ENCODE peak calls at places on chromosomes 13 and 19, in nine cellular contexts. J is GM23248, R is neural progenitor cell, Q is HCT116, B is GM23338, C is PC-3, P is SK-N-SH, N is MM.1S, I is hepatocyte. A is an unnamed sample.

GRCh38 chr19:49862411-49863253 is 4.7 kb downstream of the PNKP start:
- DNase-seq in J (no peak), R (peak), Q (no peak), B (peak), C (no peak), P (peak), N (no peak), I (no peak), A (peak)

GRCh38 chr13:30730526-30730925 is 4.8 kb upstream of the ALOX5AP start:
- DNase-seq in J (no peak), R (peak), Q (no peak), B (peak), C (no peak), P (peak), N (no peak), I (peak), A (no peak)

GRCh38 chr13:44843403-44843802 is 145.9 kb downstream of the NUFIP1 start:
- DNase-seq in J (peak), R (no peak), Q (no peak), B (no peak), C (no peak), P (no peak), N (no peak), I (no peak), A (no peak)

GRCh38 chr13:109154146-109154545 is 524.7 kb downstream of the MYO16 start:
- DNase-seq in J (no peak), R (no peak), Q (no peak), B (no peak), C (peak), P (no peak), N (no peak), I (no peak), A (no peak)

GRCh38 chr19:29528350-29528945 is 2.7 kb downstream of the VSTM2B start:
- DNase-seq in J (peak), R (peak), Q (peak), B (peak), C (peak), P (peak), N (peak), I (peak), A (peak)

GRCh38 chr13:97967948-97968347 is 14.5 kb downstream of the IPO5 start:
- DNase-seq in J (no peak), R (no peak), Q (no peak), B (no peak), C (no peak), P (no peak), N (no peak), I (no peak), A (no peak)

GRCh38 chr13:95484052-95484451 is 68.5 kb upstream of the CLDN10 start:
- DNase-seq in J (no peak), R (no peak), Q (no peak), B (no peak), C (no peak), P (no peak), N (no peak), I (no peak), A (no peak)

GRCh38 chr13:27795718-27796019 is 3.4 kb downstream of the GSX1 start:
- DNase-seq in J (no peak), R (no peak), Q (no peak), B (no peak), C (no peak), P (no peak), N (no peak), I (no peak), A (no peak)

GRCh38 chr13:72463561-72463960 is 263.9 kb downstream of the MZT1 start:
- DNase-seq in J (no peak), R (no peak), Q (no peak), B (no peak), C (no peak), P (no peak), N (no peak), I (peak), A (no peak)

GRCh38 chr19:12841094-12841493 is 2.8 kb downstream of the MAST1 start:
- DNase-seq in J (peak), R (peak), Q (no peak), B (peak), C (no peak), P (peak), N (no peak), I (peak), A (no peak)

GRCh38 chr19:16074488-16075365 is 1.6 kb upstream of the TPM4 start:
- DNase-seq in J (no peak), R (no peak), Q (no peak), B (no peak), C (no peak), P (no peak), N (no peak), I (no peak), A (no peak)

GRCh38 chr19:35249146-35249847 is 495 bp downstream of the LSR start:
- DNase-seq in J (no peak), R (peak), Q (no peak), B (no peak), C (no peak), P (no peak), N (no peak), I (peak), A (peak)

GRCh38 chr13:25574437-25575426 is 203.0 kb downstream of the ATP8A2 start:
- DNase-seq in J (peak), R (peak), Q (peak), B (peak), C (peak), P (peak), N (peak), I (peak), A (peak)

GRCh38 chr19:46718934-46719551 is 2.1 kb upstream of the PRKD2 start:
- DNase-seq in J (no peak), R (no peak), Q (no peak), B (no peak), C (no peak), P (no peak), N (no peak), I (no peak), A (peak)

GRCh38 chr19:21908066-21908465 is 72.1 kb upstream of the ZNF43 start:
- DNase-seq in J (no peak), R (no peak), Q (no peak), B (no peak), C (no peak), P (no peak), N (no peak), I (no peak), A (no peak)

GRCh38 chr19:45103200-45103624 is 10.2 kb downstream of the PPP1R37 start:
- DNase-seq in J (no peak), R (no peak), Q (no peak), B (no peak), C (no peak), P (no peak), N (no peak), I (no peak), A (no peak)

GRCh38 chr19:42284641-42285341 is 15.7 kb downstream of the CIC start:
- DNase-seq in J (peak), R (peak), Q (no peak), B (peak), C (no peak), P (no peak), N (peak), I (peak), A (peak)

GRCh38 chr13:44302948-44303575 is 70.6 kb upstream of the SERP2 start:
- DNase-seq in J (no peak), R (no peak), Q (no peak), B (no peak), C (no peak), P (no peak), N (no peak), I (peak), A (no peak)

GRCh38 chr13:44280461-44280860 is 93.2 kb upstream of the SERP2 start:
- DNase-seq in J (peak), R (no peak), Q (no peak), B (no peak), C (peak), P (no peak), N (no peak), I (no peak), A (no peak)

GRCh38 chr19:2428027-2428690 is 773 bp upstream of the TIMM13 start:
- DNase-seq in J (peak), R (peak), Q (no peak), B (peak), C (no peak), P (peak), N (no peak), I (no peak), A (no peak)

GRCh38 chr13:94061316-94061715 is 418.2 kb downstream of the DCT start:
- DNase-seq in J (peak), R (no peak), Q (no peak), B (no peak), C (no peak), P (no peak), N (no peak), I (peak), A (no peak)

GRCh38 chr13:105333416-105333815 is 1202.0 kb downstream of the EFNB2 start:
- DNase-seq in J (peak), R (no peak), Q (no peak), B (no peak), C (no peak), P (no peak), N (no peak), I (no peak), A (no peak)

GRCh38 chr13:102580552-102581169 is 16.1 kb upstream of the TPP2 start:
- DNase-seq in J (peak), R (peak), Q (peak), B (peak), C (peak), P (peak), N (peak), I (peak), A (peak)

GRCh38 chr13:42363941-42364612 is 92.1 kb downstream of the AKAP11 start:
- DNase-seq in J (peak), R (no peak), Q (no peak), B (peak), C (peak), P (no peak), N (no peak), I (no peak), A (no peak)

GRCh38 chr19:11079999-11080398 is 9.3 kb upstream of the LDLR start:
- DNase-seq in J (no peak), R (no peak), Q (no peak), B (no peak), C (no peak), P (no peak), N (no peak), I (no peak), A (no peak)

GRCh38 chr19:3262362-3262761 is 37.9 kb downstream of the CELF5 start:
- DNase-seq in J (no peak), R (no peak), Q (no peak), B (no peak), C (no peak), P (no peak), N (no peak), I (no peak), A (no peak)

GRCh38 chr19:10517760-10518443 is 655 bp upstream of the S1PR5 start:
- DNase-seq in J (peak), R (peak), Q (no peak), B (peak), C (peak), P (peak), N (no peak), I (peak), A (no peak)

GRCh38 chr13:110716235-110716505 is 2.7 kb downstream of the ING1 start:
- DNase-seq in J (peak), R (peak), Q (no peak), B (peak), C (peak), P (no peak), N (peak), I (peak), A (peak)

GRCh38 chr19:43743059-43743458 is 11.7 kb downstream of the SMG9 start:
- DNase-seq in J (peak), R (no peak), Q (no peak), B (no peak), C (no peak), P (no peak), N (no peak), I (no peak), A (no peak)

GRCh38 chr19:1856698-1857603 is 6.4 kb downstream of the KLF16 start:
- DNase-seq in J (peak), R (peak), Q (no peak), B (peak), C (peak), P (peak), N (peak), I (peak), A (peak)

GRCh38 chr13:114146173-114146572 is 13.8 kb upstream of the RASA3 start:
- DNase-seq in J (no peak), R (no peak), Q (no peak), B (no peak), C (no peak), P (no peak), N (no peak), I (no peak), A (no peak)

GRCh38 chr13:94305934-94306333 is 173.5 kb downstream of the DCT start:
- DNase-seq in J (peak), R (no peak), Q (no peak), B (no peak), C (no peak), P (no peak), N (no peak), I (no peak), A (no peak)

GRCh38 chr13:24454100-24454499 is 58.5 kb downstream of the PARP4 start:
- DNase-seq in J (no peak), R (no peak), Q (no peak), B (no peak), C (no peak), P (no peak), N (no peak), I (no peak), A (no peak)

GRCh38 chr19:54094601-54095000 is 6.0 kb downstream of the OSCAR start:
- DNase-seq in J (no peak), R (no peak), Q (no peak), B (peak), C (no peak), P (no peak), N (no peak), I (no peak), A (no peak)

GRCh38 chr19:54102421-54103169 is at the start of gene NDUFA3:
- DNase-seq in J (peak), R (peak), Q (peak), B (peak), C (peak), P (peak), N (peak), I (peak), A (peak)

GRCh38 chr19:54095136-54095858 is 5.3 kb downstream of the OSCAR start:
- DNase-seq in J (no peak), R (no peak), Q (no peak), B (no peak), C (no peak), P (no peak), N (no peak), I (no peak), A (no peak)

GRCh38 chr19:54100560-54100959 is at the start of gene OSCAR:
- DNase-seq in J (no peak), R (no peak), Q (no peak), B (no peak), C (no peak), P (no peak), N (no peak), I (no peak), A (no peak)

DNA sequence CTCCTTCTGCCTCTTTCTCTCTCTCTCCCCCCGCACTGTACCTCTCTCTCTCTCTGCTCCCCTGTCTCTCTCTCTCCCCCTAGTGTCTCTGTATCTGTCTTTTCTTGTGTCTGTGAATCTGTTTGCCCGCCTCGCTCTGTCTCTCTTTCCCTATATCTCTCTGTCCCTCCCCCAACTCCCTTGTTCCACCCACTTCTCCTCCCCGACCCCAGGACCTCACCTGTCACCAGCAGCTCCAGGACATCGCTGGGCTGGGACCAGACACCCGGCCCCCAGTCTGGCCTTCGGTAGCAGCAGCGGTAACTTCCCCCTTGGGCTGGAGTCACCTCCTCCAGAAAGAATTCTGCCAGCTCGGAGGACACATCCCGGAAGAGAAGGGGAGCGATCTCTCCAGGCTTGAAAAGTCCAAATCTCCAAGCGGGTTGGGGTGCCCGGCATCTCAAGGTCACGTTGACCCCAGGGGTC is 3.9 kb downstream of the OSCAR start:
- DNase-seq in J (peak), R (peak), Q (peak), B (peak), C (peak), P (no peak), N (no peak), I (no peak), A (peak)
- TF ChIP-seq EZH2phosphoT487 in J (no peak), R (no peak), Q (no peak), B (no peak), C (no peak), P (no peak), N (no peak), I (no peak), A (no peak)

DNA sequence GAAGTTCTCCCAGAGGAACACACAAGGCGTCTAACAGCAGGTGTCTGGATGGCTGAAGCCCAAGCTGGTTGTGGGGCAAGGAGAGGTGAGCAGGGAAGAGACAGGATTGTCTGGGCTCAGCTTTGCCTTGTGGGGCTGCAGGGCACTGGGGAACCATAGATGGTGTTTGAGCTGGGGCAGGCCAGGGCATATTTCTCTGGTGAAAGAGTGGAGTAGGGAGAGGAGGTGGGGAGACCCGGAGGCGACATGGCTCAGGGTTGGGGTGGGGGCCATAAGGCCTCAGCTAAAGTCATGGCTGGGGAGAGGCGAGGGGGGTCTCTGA is 5.4 kb upstream of the PALM start:
- DNase-seq in J (no peak), R (no peak), Q (no peak), B (no peak), C (no peak), P (no peak), N (no peak), I (no peak), A (no peak)
- H2AFZ ChIP-seq in J (no peak), R (no peak), Q (no peak), B (peak), C (no peak), P (no peak), N (no peak), I (no peak), A (peak)

GRCh38 chr19:38033658-38034150 is 126.7 kb downstream of the SIPA1L3 start:
- DNase-seq in J (no peak), R (peak), Q (no peak), B (peak), C (no peak), P (no peak), N (peak), I (no peak), A (peak)

GRCh38 chr19:38037151-38037611 is 130.2 kb downstream of the SIPA1L3 start:
- DNase-seq in J (no peak), R (no peak), Q (no peak), B (peak), C (no peak), P (no peak), N (no peak), I (no peak), A (no peak)

GRCh38 chr19:38035515-38036495 is 128.8 kb downstream of the SIPA1L3 start:
- DNase-seq in J (peak), R (no peak), Q (no peak), B (no peak), C (no peak), P (no peak), N (no peak), I (no peak), A (no peak)

GRCh38 chr19:38034153-38034835 is 127.3 kb downstream of the SIPA1L3 start:
- DNase-seq in J (peak), R (no peak), Q (no peak), B (no peak), C (no peak), P (no peak), N (no peak), I (no peak), A (peak)

DNA sequence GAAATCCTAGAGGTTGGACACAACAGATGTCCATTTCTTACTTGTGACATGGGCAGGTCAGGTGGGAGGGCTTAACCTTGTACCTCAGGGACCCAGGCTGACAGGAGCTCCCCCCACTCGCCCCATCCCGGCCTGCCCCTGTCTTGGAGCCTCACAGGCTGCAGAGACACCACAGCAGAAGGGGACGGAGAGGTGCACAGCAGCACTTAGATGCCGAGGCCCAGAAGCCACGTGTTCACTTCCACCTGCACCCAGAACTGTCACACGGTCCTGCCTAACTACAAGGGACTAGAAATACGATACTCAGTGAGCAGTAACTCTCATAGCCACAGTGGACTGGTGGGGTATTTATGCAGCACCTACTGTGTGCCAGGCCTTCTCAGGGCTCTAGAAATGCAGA is 129.7 kb downstream of the SIPA1L3 start:
- DNase-seq in J (no peak), R (no peak), Q (no peak), B (no peak), C (no peak), P (no peak), N (no peak), I (no peak), A (peak)
- TF ChIP-seq EZH2phosphoT487 in J (no peak), R (no peak), Q (no peak), B (no peak), C (no peak), P (no peak), N (no peak), I (no peak), A (no peak)

GRCh38 chr19:52094526-52094925 is 1.0 kb downstream of the ZNF841 start:
- DNase-seq in J (peak), R (peak), Q (no peak), B (no peak), C (no peak), P (no peak), N (no peak), I (peak), A (no peak)
- H2AFZ ChIP-seq in J (peak), R (no peak), Q (no peak), B (no peak), C (peak), P (peak), N (no peak), I (peak), A (no peak)

GRCh38 chr19:54470991-54471782 is 1.9 kb downstream of the CDC42EP5 start:
- DNase-seq in J (peak), R (peak), Q (no peak), B (peak), C (no peak), P (no peak), N (no peak), I (peak), A (no peak)
- TF ChIP-seq EZH2phosphoT487 in J (no peak), R (peak), Q (no peak), B (no peak), C (peak), P (no peak), N (peak), I (no peak), A (no peak)

DNA sequence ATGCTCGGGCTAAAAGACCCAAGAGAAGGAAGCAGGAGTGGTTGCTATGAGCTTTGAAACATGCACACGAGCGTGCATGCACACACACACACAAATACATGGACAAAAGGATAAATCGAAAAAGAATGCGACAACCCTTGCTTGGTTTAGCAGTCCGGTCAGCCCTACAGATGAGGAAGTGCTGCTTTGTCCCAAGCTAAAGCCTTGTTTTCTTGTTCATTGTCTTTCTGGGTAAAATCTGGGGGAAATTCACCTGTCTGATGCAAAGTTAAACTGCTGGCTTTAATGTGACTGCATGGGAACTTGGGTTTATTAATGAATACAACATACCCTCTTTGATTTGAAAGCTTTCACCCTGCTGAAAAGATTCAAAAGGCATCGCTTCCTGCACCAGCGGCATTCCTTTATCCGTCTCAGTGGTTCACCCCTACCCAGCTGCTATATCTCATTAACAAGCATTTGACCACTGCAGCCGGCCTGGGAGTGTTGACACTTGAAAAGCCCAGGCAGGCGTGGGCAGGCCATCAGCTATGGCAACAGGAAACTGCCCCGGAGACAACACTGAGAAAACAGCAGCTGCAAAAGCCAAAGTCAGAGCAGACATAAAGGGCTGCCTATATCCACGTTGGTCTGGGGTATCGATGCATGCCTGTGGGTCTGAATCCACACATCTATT is 301.7 kb downstream of the NDFIP2 start:
- DNase-seq in J (no peak), R (peak), Q (no peak), B (peak), C (no peak), P (peak), N (no peak), I (peak), A (no peak)
- H2AFZ ChIP-seq in J (no peak), R (no peak), Q (no peak), B (no peak), C (no peak), P (peak), N (no peak), I (no peak), A (no peak)

GRCh38 chr13:112733661-112734379 is 44.0 kb downstream of the ATP11A start:
- DNase-seq in J (no peak), R (peak), Q (no peak), B (peak), C (no peak), P (peak), N (no peak), I (no peak), A (no peak)
- TF ChIP-seq EZH2phosphoT487 in J (no peak), R (no peak), Q (no peak), B (no peak), C (no peak), P (no peak), N (no peak), I (no peak), A (no peak)

GRCh38 chr13:56988543-56988942 is 152.2 kb upstream of the PRR20A start:
- DNase-seq in J (no peak), R (no peak), Q (no peak), B (no peak), C (peak), P (no peak), N (no peak), I (no peak), A (no peak)
- H2AFZ ChIP-seq in J (no peak), R (no peak), Q (no peak), B (no peak), C (no peak), P (no peak), N (no peak), I (no peak), A (no peak)